ENCODE peak calls at places on chromosomes 5 and 9, in four cellular contexts. P is GM03348, C is ACHN, X is AG04450. B is an unnamed sample.
A peak's percentile ranks its signal among the peaks of the same experiment; 100 is the strongest.

GRCh38 chr9:18238254-18238653 is 235.7 kb upstream of the ADAMTSL1 start:
- DNase-seq in P (peak; percentile 62), C (peak; percentile 12), X (peak; percentile 8), B (peak; percentile 66)

GRCh38 chr9:36204906-36205547 is 14.3 kb downstream of the CLTA start:
- DNase-seq in P (no peak), C (peak; percentile 36), X (no peak), B (no peak)

GRCh38 chr9:131259432-131259885 is 16.9 kb downstream of the FAM78A start:
- DNase-seq in P (no peak), C (no peak), X (no peak), B (no peak)

GRCh38 chr9:121929893-121930875 is 162.9 kb downstream of the TTLL11 start:
- DNase-seq in P (no peak), C (peak; percentile 13), X (no peak), B (no peak)

GRCh38 chr9:35729700-35730485 is 2.1 kb downstream of the TLN1 start:
- DNase-seq in P (peak; percentile 90), C (peak; percentile 83), X (peak; percentile 69), B (peak; percentile 85)

GRCh38 chr5:122972877-122973276 is 63.6 kb downstream of the PPIC start:
- DNase-seq in P (no peak), C (no peak), X (peak; percentile 4), B (no peak)

GRCh38 chr5:34905564-34905963 is 9.7 kb downstream of the RAD1 start:
- DNase-seq in P (peak; percentile 34), C (peak; percentile 25), X (no peak), B (peak; percentile 5)

GRCh38 chr9:132182609-132183073 is 20.8 kb downstream of the NTNG2 start:
- DNase-seq in P (peak; percentile 46), C (no peak), X (no peak), B (no peak)

GRCh38 chr9:119318371-119318770 is 50.9 kb downstream of the BRINP1 start:
- DNase-seq in P (no peak), C (no peak), X (no peak), B (no peak)

GRCh38 chr9:70111042-70111602 is 67.5 kb downstream of the MAMDC2 start:
- DNase-seq in P (peak; percentile 72), C (peak; percentile 72), X (peak; percentile 53), B (no peak)

GRCh38 chr9:36603006-36603405 is 30.3 kb downstream of the MELK start:
- DNase-seq in P (peak; percentile 48), C (no peak), X (no peak), B (peak; percentile 7)

GRCh38 chr9:124964056-124964455 is 23.2 kb upstream of the GOLGA1 start:
- DNase-seq in P (no peak), C (no peak), X (no peak), B (no peak)

GRCh38 chr9:97714435-97714834 is 17.3 kb upstream of the XPA start:
- DNase-seq in P (peak; percentile 80), C (peak; percentile 82), X (no peak), B (peak; percentile 56)

GRCh38 chr5:90606539-90606938 is 47.9 kb downstream of the ADGRV1 start:
- DNase-seq in P (no peak), C (peak; percentile 32), X (no peak), B (no peak)

GRCh38 chr5:109656829-109657228 is 32.9 kb upstream of the MAN2A1 start:
- DNase-seq in P (peak; percentile 83), C (no peak), X (no peak), B (no peak)

GRCh38 chr5:115151208-115151805 is 18.4 kb downstream of the TRIM36 start:
- DNase-seq in P (no peak), C (no peak), X (no peak), B (no peak)

GRCh38 chr5:10556331-10556807 is 7.5 kb upstream of the ANKRD33B start:
- DNase-seq in P (peak; percentile 60), C (peak; percentile 55), X (no peak), B (peak; percentile 54)

GRCh38 chr5:56480305-56481146 is 247.4 kb upstream of the ANKRD55 start:
- DNase-seq in P (peak; percentile 70), C (peak; percentile 42), X (no peak), B (peak; percentile 63)

GRCh38 chr9:99593621-99594020 is 228.1 kb upstream of the NR4A3 start:
- DNase-seq in P (no peak), C (no peak), X (no peak), B (no peak)

GRCh38 chr9:115033800-115034199 is 84.2 kb downstream of the TNC start:
- DNase-seq in P (no peak), C (no peak), X (no peak), B (no peak)

GRCh38 chr9:70412678-70413426 is 1.6 kb downstream of the KLF9 start:
- DNase-seq in P (peak; percentile 61), C (peak; percentile 47), X (no peak), B (peak; percentile 38)

GRCh38 chr5:54215233-54215736 is 95.1 kb downstream of the ARL15 start:
- DNase-seq in P (peak; percentile 26), C (no peak), X (no peak), B (no peak)